ENCODE peak calls at places on chromosome 4, in nine cellular contexts. One of them, this sample, is unnamed.

GRCh38 chr4:4339504-4340085 is 47.3 kb upstream of the NSG1 start:
- DNase-seq in tibial artery: no peak
- DNase-seq in keratinocyte: no peak
- DNase-seq in GM23338: no peak
- DNase-seq in prostate gland: no peak
- DNase-seq in brain microvascular endothelial cell: no peak
- DNase-seq in PC-9: no peak
- DNase-seq in H9: no peak
- DNase-seq in PC-3: no peak
- DNase-seq in this sample: no peak

GRCh38 chr4:35247047-35247446 is 997.3 kb downstream of the ARAP2 start:
- DNase-seq in H9: no peak
- DNase-seq in brain microvascular endothelial cell: no peak
- DNase-seq in PC-9: no peak
- DNase-seq in GM23338: peak; percentile 26
- DNase-seq in PC-3: peak; percentile 82
- DNase-seq in prostate gland: no peak
- DNase-seq in keratinocyte: no peak
- DNase-seq in tibial artery: no peak
- DNase-seq in this sample: no peak

GRCh38 chr4:16439771-16440170 is 213.5 kb upstream of the TAPT1 start:
- DNase-seq in H9: no peak
- DNase-seq in keratinocyte: no peak
- DNase-seq in brain microvascular endothelial cell: no peak
- DNase-seq in prostate gland: no peak
- DNase-seq in tibial artery: no peak
- DNase-seq in PC-9: no peak
- DNase-seq in GM23338: no peak
- DNase-seq in PC-3: no peak
- DNase-seq in this sample: no peak

GRCh38 chr4:3661989-3662388 is 104.2 kb upstream of the ADRA2C start:
- DNase-seq in PC-9: no peak
- DNase-seq in brain microvascular endothelial cell: no peak
- DNase-seq in prostate gland: no peak
- DNase-seq in H9: no peak
- DNase-seq in keratinocyte: no peak
- DNase-seq in PC-3: no peak
- DNase-seq in tibial artery: no peak
- DNase-seq in GM23338: no peak
- DNase-seq in this sample: no peak

GRCh38 chr4:72358483-72358882 is 210.5 kb downstream of the ADAMTS3 start:
- DNase-seq in keratinocyte: no peak
- DNase-seq in PC-9: no peak
- DNase-seq in PC-3: no peak
- DNase-seq in H9: no peak
- DNase-seq in GM23338: no peak
- DNase-seq in prostate gland: no peak
- DNase-seq in brain microvascular endothelial cell: no peak
- DNase-seq in tibial artery: no peak
- DNase-seq in this sample: no peak

GRCh38 chr4:112910109-112910736 is 139.2 kb upstream of the ANK2 start:
- DNase-seq in PC-9: no peak
- DNase-seq in keratinocyte: no peak
- DNase-seq in brain microvascular endothelial cell: peak; percentile 47
- DNase-seq in prostate gland: no peak
- DNase-seq in PC-3: peak; percentile 9
- DNase-seq in tibial artery: no peak
- DNase-seq in GM23338: no peak
- DNase-seq in H9: no peak
- DNase-seq in this sample: no peak

GRCh38 chr4:26361287-26361686 is 40.5 kb downstream of the RBPJ start:
- DNase-seq in tibial artery: no peak
- DNase-seq in brain microvascular endothelial cell: no peak
- DNase-seq in PC-9: no peak
- DNase-seq in GM23338: no peak
- DNase-seq in prostate gland: no peak
- DNase-seq in H9: no peak
- DNase-seq in keratinocyte: no peak
- DNase-seq in PC-3: no peak
- DNase-seq in this sample: no peak

GRCh38 chr4:2933566-2934076 is 29.6 kb downstream of the NOP14 start:
- DNase-seq in H9: no peak
- DNase-seq in prostate gland: no peak
- DNase-seq in tibial artery: peak; percentile 31
- DNase-seq in keratinocyte: no peak
- DNase-seq in GM23338: no peak
- DNase-seq in PC-9: no peak
- DNase-seq in brain microvascular endothelial cell: no peak
- DNase-seq in PC-3: no peak
- DNase-seq in this sample: no peak

GRCh38 chr4:174592985-174593335 is 70.7 kb upstream of the HPGD start:
- DNase-seq in brain microvascular endothelial cell: peak; percentile 76
- DNase-seq in prostate gland: no peak
- DNase-seq in PC-9: no peak
- DNase-seq in GM23338: no peak
- DNase-seq in keratinocyte: no peak
- DNase-seq in H9: no peak
- DNase-seq in PC-3: peak; percentile 41
- DNase-seq in tibial artery: no peak
- DNase-seq in this sample: peak; percentile 34

GRCh38 chr4:849478-850175 is 23.7 kb upstream of the CPLX1 start:
- DNase-seq in H9: no peak
- DNase-seq in keratinocyte: no peak
- DNase-seq in brain microvascular endothelial cell: no peak
- DNase-seq in prostate gland: no peak
- DNase-seq in PC-9: no peak
- DNase-seq in tibial artery: no peak
- DNase-seq in GM23338: no peak
- DNase-seq in PC-3: no peak
- DNase-seq in this sample: no peak

GRCh38 chr4:80082693-80083092 is 9.7 kb upstream of the ANTXR2 start:
- DNase-seq in GM23338: no peak
- DNase-seq in brain microvascular endothelial cell: no peak
- DNase-seq in prostate gland: no peak
- DNase-seq in PC-9: no peak
- DNase-seq in tibial artery: no peak
- DNase-seq in H9: no peak
- DNase-seq in PC-3: peak; percentile 40
- DNase-seq in keratinocyte: no peak
- DNase-seq in this sample: no peak

GRCh38 chr4:158728256-158728655 is 5.1 kb upstream of the PPID start:
- DNase-seq in brain microvascular endothelial cell: no peak
- DNase-seq in PC-3: no peak
- DNase-seq in GM23338: no peak
- DNase-seq in PC-9: no peak
- DNase-seq in keratinocyte: no peak
- DNase-seq in H9: no peak
- DNase-seq in tibial artery: no peak
- DNase-seq in prostate gland: no peak
- DNase-seq in this sample: no peak

GRCh38 chr4:79597266-79597665 is 189.2 kb upstream of the GK2 start:
- DNase-seq in brain microvascular endothelial cell: peak; percentile 84
- DNase-seq in PC-9: no peak
- DNase-seq in GM23338: no peak
- DNase-seq in prostate gland: no peak
- DNase-seq in H9: no peak
- DNase-seq in keratinocyte: peak; percentile 15
- DNase-seq in PC-3: no peak
- DNase-seq in tibial artery: no peak
- DNase-seq in this sample: peak; percentile 3

GRCh38 chr4:122930877-122931276 is 8.5 kb upstream of the NUDT6 start:
- DNase-seq in H9: no peak
- DNase-seq in tibial artery: no peak
- DNase-seq in brain microvascular endothelial cell: no peak
- DNase-seq in prostate gland: no peak
- DNase-seq in keratinocyte: no peak
- DNase-seq in GM23338: peak; percentile 39
- DNase-seq in PC-9: no peak
- DNase-seq in PC-3: peak; percentile 56
- DNase-seq in this sample: peak; percentile 11

GRCh38 chr4:100754741-100755140 is 236.9 kb upstream of the EMCN start:
- DNase-seq in PC-3: no peak
- DNase-seq in brain microvascular endothelial cell: no peak
- DNase-seq in tibial artery: no peak
- DNase-seq in H9: no peak
- DNase-seq in PC-9: no peak
- DNase-seq in keratinocyte: no peak
- DNase-seq in GM23338: no peak
- DNase-seq in prostate gland: no peak
- DNase-seq in this sample: no peak

GRCh38 chr4:10085386-10085785 is 31.2 kb downstream of the WDR1 start:
- DNase-seq in GM23338: no peak
- DNase-seq in H9: no peak
- DNase-seq in tibial artery: peak; percentile 17
- DNase-seq in PC-3: no peak
- DNase-seq in keratinocyte: no peak
- DNase-seq in brain microvascular endothelial cell: no peak
- DNase-seq in PC-9: no peak
- DNase-seq in prostate gland: no peak
- DNase-seq in this sample: no peak

GRCh38 chr4:112109455-112110425 is 35.5 kb upstream of the FAM241A start:
- DNase-seq in tibial artery: no peak
- DNase-seq in H9: no peak
- DNase-seq in brain microvascular endothelial cell: peak; percentile 25
- DNase-seq in PC-9: peak; percentile 71
- DNase-seq in GM23338: no peak
- DNase-seq in keratinocyte: no peak
- DNase-seq in PC-3: peak; percentile 6
- DNase-seq in prostate gland: no peak
- DNase-seq in this sample: no peak

GRCh38 chr4:135775909-135776308 is 1574.3 kb upstream of the PABPC4L start:
- DNase-seq in PC-9: no peak
- DNase-seq in prostate gland: no peak
- DNase-seq in tibial artery: no peak
- DNase-seq in brain microvascular endothelial cell: no peak
- DNase-seq in keratinocyte: no peak
- DNase-seq in H9: no peak
- DNase-seq in PC-3: no peak
- DNase-seq in GM23338: no peak
- DNase-seq in this sample: no peak

GRCh38 chr4:81913427-81913878 is 441.7 kb upstream of the RASGEF1B start:
- DNase-seq in H9: peak; percentile 86
- DNase-seq in GM23338: peak; percentile 94
- DNase-seq in PC-9: no peak
- DNase-seq in prostate gland: peak; percentile 6
- DNase-seq in PC-3: peak; percentile 65
- DNase-seq in brain microvascular endothelial cell: peak; percentile 24
- DNase-seq in tibial artery: no peak
- DNase-seq in keratinocyte: peak; percentile 17
- DNase-seq in this sample: peak; percentile 58

GRCh38 chr4:24915121-24915922 is 2.5 kb upstream of the CCDC149 start:
- DNase-seq in H9: peak; percentile 46
- DNase-seq in keratinocyte: no peak
- DNase-seq in brain microvascular endothelial cell: no peak
- DNase-seq in PC-9: no peak
- DNase-seq in prostate gland: peak; percentile 15
- DNase-seq in tibial artery: no peak
- DNase-seq in PC-3: peak; percentile 22
- DNase-seq in GM23338: peak; percentile 61
- DNase-seq in this sample: no peak
- TF ChIP-seq CTCF in H9: peak; percentile 54
- TF ChIP-seq CTCF in keratinocyte: no peak
- TF ChIP-seq CTCF in brain microvascular endothelial cell: peak; percentile 44
- TF ChIP-seq CTCF in PC-9: no peak
- TF ChIP-seq CTCF in prostate gland: no peak
- TF ChIP-seq CTCF in tibial artery: no peak
- TF ChIP-seq CTCF in PC-3: peak; percentile 24
- TF ChIP-seq CTCF in GM23338: no peak
- TF ChIP-seq CTCF in this sample: no peak

GRCh38 chr4:147060171-147060931 is 114.7 kb upstream of the TTC29 start:
- DNase-seq in prostate gland: no peak
- DNase-seq in GM23338: no peak
- DNase-seq in PC-9: no peak
- DNase-seq in tibial artery: peak; percentile 27
- DNase-seq in H9: no peak
- DNase-seq in PC-3: no peak
- DNase-seq in brain microvascular endothelial cell: peak; percentile 74
- DNase-seq in keratinocyte: no peak
- DNase-seq in this sample: no peak
- H3K27ac ChIP-seq in prostate gland: no peak overlapping the region
- H3K27ac ChIP-seq in GM23338: no peak overlapping the region
- H3K27ac ChIP-seq in PC-9: no peak overlapping the region
- H3K27ac ChIP-seq in tibial artery: peak overlapping the region; percentile 14
- H3K27ac ChIP-seq in H9: no peak overlapping the region
- H3K27ac ChIP-seq in PC-3: no peak overlapping the region
- H3K27ac ChIP-seq in brain microvascular endothelial cell: peak overlapping the region; percentile 64
- H3K27ac ChIP-seq in keratinocyte: no peak overlapping the region
- H3K27ac ChIP-seq in this sample: no peak overlapping the region

DNA sequence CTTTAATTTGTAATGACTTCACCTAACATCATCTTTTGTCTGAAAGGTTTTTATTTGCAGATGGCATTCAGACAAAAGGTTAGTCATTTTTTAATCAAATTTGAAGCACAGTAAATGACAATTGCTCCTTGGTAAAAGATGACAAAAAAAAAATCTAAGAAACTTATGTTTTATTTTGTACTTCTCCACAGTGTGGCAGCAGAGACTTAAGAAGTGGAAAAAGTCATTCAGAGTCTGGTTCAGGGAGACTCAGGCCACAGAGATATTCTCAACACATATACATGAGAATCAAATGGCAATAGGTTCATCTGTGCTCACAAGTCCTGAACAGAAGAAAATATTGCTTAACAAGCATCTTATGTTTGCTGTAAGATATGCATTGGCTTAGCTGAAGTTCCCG is 436.2 kb downstream of the KCNIP4 start:
- DNase-seq in tibial artery: no peak
- DNase-seq in prostate gland: peak; percentile 4
- DNase-seq in keratinocyte: no peak
- DNase-seq in PC-9: no peak
- DNase-seq in H9: no peak
- DNase-seq in brain microvascular endothelial cell: peak; percentile 45
- DNase-seq in PC-3: peak; percentile 50
- DNase-seq in GM23338: peak; percentile 80
- DNase-seq in this sample: peak; percentile 30
- TF ChIP-seq CTCF in tibial artery: no peak
- TF ChIP-seq CTCF in prostate gland: no peak
- TF ChIP-seq CTCF in keratinocyte: peak; percentile 35
- TF ChIP-seq CTCF in PC-9: peak; percentile 56
- TF ChIP-seq CTCF in H9: peak; percentile 77
- TF ChIP-seq CTCF in brain microvascular endothelial cell: peak; percentile 46
- TF ChIP-seq CTCF in PC-3: peak; percentile 65
- TF ChIP-seq CTCF in GM23338: peak; percentile 73
- TF ChIP-seq CTCF in this sample: peak; percentile 30

DNA sequence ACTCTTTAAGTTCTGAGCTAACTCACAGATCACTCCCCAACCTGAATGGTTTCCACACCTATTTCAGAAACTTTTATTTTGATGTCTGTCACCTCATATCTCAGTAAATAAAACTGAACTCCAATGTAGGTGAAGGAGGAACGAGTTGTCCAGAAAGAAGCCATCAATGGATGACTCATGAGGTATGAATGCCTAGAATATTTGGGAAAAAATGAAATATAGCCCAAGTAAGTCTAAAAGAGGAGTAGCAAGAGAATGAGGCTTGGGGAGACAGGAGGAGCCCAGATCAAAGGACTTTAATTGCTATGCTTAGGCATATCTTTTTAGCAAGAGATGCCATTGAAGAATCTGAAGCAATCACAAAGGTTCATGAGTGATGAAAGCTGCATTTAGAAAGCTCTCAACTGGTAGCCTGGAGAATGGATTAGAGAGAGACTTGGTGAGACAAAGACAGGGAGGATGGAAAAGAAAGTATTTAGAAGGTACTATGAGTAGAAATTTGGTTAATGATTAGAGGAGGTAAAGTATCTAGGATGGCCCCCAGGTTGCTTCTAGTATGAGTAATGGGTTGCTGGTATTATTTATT is 39.3 kb downstream of the NOCT start:
- DNase-seq in prostate gland: no peak
- DNase-seq in H9: no peak
- DNase-seq in GM23338: no peak
- DNase-seq in PC-3: peak; percentile 59
- DNase-seq in keratinocyte: no peak
- DNase-seq in tibial artery: no peak
- DNase-seq in brain microvascular endothelial cell: no peak
- DNase-seq in PC-9: peak; percentile 44
- DNase-seq in this sample: no peak
- H3K27ac ChIP-seq in prostate gland: no peak overlapping the region
- H3K27ac ChIP-seq in H9: no peak overlapping the region
- H3K27ac ChIP-seq in GM23338: no peak overlapping the region
- H3K27ac ChIP-seq in PC-3: no peak overlapping the region
- H3K27ac ChIP-seq in keratinocyte: no peak overlapping the region
- H3K27ac ChIP-seq in tibial artery: no peak overlapping the region
- H3K27ac ChIP-seq in brain microvascular endothelial cell: no peak overlapping the region
- H3K27ac ChIP-seq in PC-9: peak overlapping the region; percentile 12
- H3K27ac ChIP-seq in this sample: no peak overlapping the region

This sample was measured in RWPE1.